ENCODE peak calls at places on chromosomes 3 and 15, in seven cellular contexts. T is hippocampal formation, Z is posterior cingulate gyrus, H is Ammon's horn, M is fibroblast of pulmonary artery, W is MM.1S, E is amniotic stem cell. F is an unnamed sample.

GRCh38 chr3:45655906-45656305 is 33.3 kb upstream of the SACM1L start:
- DNase-seq in T (no peak), Z (no peak), H (no peak), M (no peak), W (no peak), E (no peak), F (no peak)

GRCh38 chr15:73127302-73127936 is 75.2 kb downstream of the NEO1 start:
- DNase-seq in T (no peak), Z (no peak), H (peak; percentile 27), M (peak; percentile 46), W (peak; percentile 58), E (no peak), F (no peak)

GRCh38 chr3:136350132-136350531 is 100.0 kb downstream of the PCCB start:
- DNase-seq in T (no peak), Z (no peak), H (no peak), M (peak; percentile 95), W (no peak), E (peak; percentile 61), F (no peak)

GRCh38 chr15:101057841-101058407 is 138.8 kb downstream of the LRRK1 start:
- DNase-seq in T (no peak), Z (no peak), H (no peak), M (no peak), W (no peak), E (no peak), F (no peak)

GRCh38 chr3:52915245-52915772 is 18.0 kb upstream of the STIMATE start:
- DNase-seq in T (no peak), Z (no peak), H (no peak), M (no peak), W (peak; percentile 46), E (no peak), F (no peak)

GRCh38 chr3:175620093-175620492 is 761.0 kb downstream of the NAALADL2 start:
- DNase-seq in T (no peak), Z (no peak), H (no peak), M (no peak), W (no peak), E (no peak), F (no peak)

GRCh38 chr15:98865397-98866339 is 141.9 kb downstream of the PGPEP1L start:
- DNase-seq in T (no peak), Z (peak; percentile 62), H (peak; percentile 83), M (peak; percentile 79), W (peak; percentile 80), E (no peak), F (no peak)

GRCh38 chr15:20340331-20340811 is 201.2 kb downstream of the GOLGA6L6 start:
- DNase-seq in T (no peak), Z (no peak), H (peak; percentile 63), M (peak; percentile 26), W (peak; percentile 9), E (no peak), F (no peak)

GRCh38 chr15:69755571-69756310 is 303.1 kb downstream of the RPLP1 start:
- DNase-seq in T (no peak), Z (no peak), H (no peak), M (peak; percentile 17), W (peak; percentile 91), E (no peak), F (no peak)

GRCh38 chr3:116951610-116952009 is 242.0 kb downstream of the TUSC7 start:
- DNase-seq in T (peak; percentile 23), Z (no peak), H (no peak), M (peak; percentile 3), W (no peak), E (no peak), F (no peak)

GRCh38 chr15:27495963-27496459 is 525.0 kb downstream of the GABRG3 start:
- DNase-seq in T (no peak), Z (no peak), H (no peak), M (no peak), W (no peak), E (no peak), F (no peak)

GRCh38 chr3:30984855-30985793 is 90.7 kb upstream of the GADL1 start:
- DNase-seq in T (no peak), Z (no peak), H (no peak), M (peak; percentile 6), W (no peak), E (no peak), F (no peak)

GRCh38 chr3:124178531-124178930 is 186.6 kb upstream of the ROPN1 start:
- DNase-seq in T (no peak), Z (no peak), H (no peak), M (no peak), W (no peak), E (no peak), F (no peak)